ENCODE peak calls at places on chromosomes 4 and X, in nine cellular contexts. J is GM23338, P is cardiac muscle cell, W is psoas muscle, Q is uterus, R is neuronal stem cell, F is neural progenitor cell, D is heart left ventricle, K is IMR-90. N is an unnamed sample. For H3K4me1, the result is how much of the 10 kb centered on the place peaks cover.

GRCh38 chrX:1491851-1492349 is 39.2 kb upstream of the ASMTL start:
- DNase-seq in W (no peak), K (no peak), P (peak), D (no peak), F (peak), Q (no peak), J (peak), R (peak), N (no peak)

GRCh38 chrX:151954730-151955129 is 19.7 kb downstream of the GABRE start:
- DNase-seq in P (no peak), K (no peak), R (no peak), W (no peak), Q (no peak), J (no peak), F (no peak), D (no peak), N (no peak)

GRCh38 chr4:137524642-137525384 is 7.5 kb downstream of the PCDH18 start:
- DNase-seq in W (no peak), Q (no peak), D (no peak), P (peak), R (no peak), J (no peak), F (no peak), K (peak), N (no peak)

GRCh38 chrX:40173662-40174593 is 76.2 kb upstream of the BCOR start:
- DNase-seq in K (no peak), P (peak), F (peak), W (peak), J (peak), R (no peak), D (no peak), Q (peak), N (peak)

GRCh38 chr4:70629469-70630090 is 1.0 kb downstream of the ENAM start:
- DNase-seq in J (no peak), R (no peak), P (no peak), K (no peak), W (no peak), D (no peak), Q (no peak), F (no peak), N (no peak)

GRCh38 chr4:139242511-139243051 is 37.4 kb downstream of the MGARP start:
- DNase-seq in W (no peak), Q (no peak), K (peak), P (peak), R (no peak), F (no peak), J (no peak), D (no peak), N (no peak)

GRCh38 chr4:4344915-4345527 is 41.9 kb upstream of the NSG1 start:
- DNase-seq in F (no peak), P (no peak), Q (no peak), R (no peak), D (no peak), K (no peak), J (no peak), W (no peak), N (no peak)

GRCh38 chr4:82801910-82802521 is 3.4 kb upstream of the SCD5 start:
- DNase-seq in R (no peak), P (peak), K (peak), J (no peak), W (no peak), Q (no peak), D (no peak), F (no peak), N (no peak)

GRCh38 chr4:79027656-79028055 is 88.4 kb upstream of the PAQR3 start:
- DNase-seq in R (no peak), J (no peak), D (no peak), F (no peak), P (no peak), Q (no peak), K (no peak), W (no peak), N (no peak)

GRCh38 chr4:48604527-48604926 is 114.5 kb downstream of the ZAR1 start:
- DNase-seq in W (no peak), J (no peak), Q (no peak), R (no peak), D (no peak), K (no peak), F (no peak), P (no peak), N (peak)

GRCh38 chr4:3660086-3660927 is 105.9 kb upstream of the ADRA2C start:
- DNase-seq in P (no peak), W (no peak), Q (no peak), K (peak), F (peak), J (no peak), D (no peak), R (peak), N (no peak)

GRCh38 chr4:26212528-26212927 is 108.3 kb upstream of the RBPJ start:
- DNase-seq in F (no peak), W (no peak), J (no peak), R (no peak), D (no peak), K (no peak), P (no peak), Q (no peak), N (no peak)

GRCh38 chr4:6109842-6110560 is 90.3 kb downstream of the JAKMIP1 start:
- DNase-seq in J (peak), D (no peak), R (peak), W (no peak), Q (no peak), F (peak), P (no peak), K (no peak), N (no peak)

GRCh38 chr4:70586841-70587240 is 5.2 kb upstream of the AMBN start:
- DNase-seq in F (no peak), Q (no peak), W (no peak), P (no peak), R (no peak), J (no peak), K (no peak), D (no peak), N (no peak)

GRCh38 chr4:22997358-22998224 is 304.9 kb downstream of the GBA3 start:
- DNase-seq in J (no peak), R (no peak), K (no peak), W (no peak), F (no peak), Q (no peak), P (no peak), D (no peak), N (no peak)

GRCh38 chr4:6271701-6272465 is 2.2 kb downstream of the WFS1 start:
- DNase-seq in F (no peak), R (no peak), P (no peak), W (no peak), D (peak), Q (no peak), J (no peak), K (no peak), N (no peak)

GRCh38 chr4:42262701-42263490 is 110.4 kb upstream of the BEND4 start:
- DNase-seq in R (no peak), K (no peak), J (peak), P (no peak), W (no peak), Q (no peak), D (no peak), F (no peak), N (no peak)

GRCh38 chrX:15451913-15452312 is 41.2 kb downstream of the PIR start:
- DNase-seq in W (peak), Q (peak), D (peak), F (no peak), J (no peak), R (no peak), K (peak), P (peak), N (no peak)

GRCh38 chr4:147334478-147334877 is 146.4 kb upstream of the EDNRA start:
- DNase-seq in R (no peak), W (no peak), D (no peak), K (peak), J (no peak), F (no peak), P (peak), Q (no peak), N (no peak)

GRCh38 chr4:20248155-20248558 is 3.5 kb upstream of the SLIT2 start:
- DNase-seq in J (peak), D (no peak), K (peak), P (peak), Q (no peak), F (peak), W (no peak), R (peak), N (no peak)

GRCh38 chrX:149510386-149510785 is 5.3 kb upstream of the IDS start:
- DNase-seq in D (no peak), Q (no peak), P (no peak), F (peak), R (no peak), W (no peak), J (peak), K (no peak), N (no peak)

GRCh38 chrX:27808226-27808625 is 436 bp downstream of the MAGEB10 start:
- DNase-seq in J (no peak), R (no peak), K (no peak), W (no peak), F (no peak), Q (no peak), D (no peak), P (no peak), N (no peak)

GRCh38 chrX:153864101-153864500 is 21.9 kb downstream of the L1CAM start:
- DNase-seq in R (no peak), Q (no peak), D (no peak), J (no peak), P (no peak), W (no peak), F (no peak), K (no peak), N (no peak)

GRCh38 chr4:13399257-13399656 is 84.9 kb downstream of the RAB28 start:
- DNase-seq in W (no peak), J (no peak), F (no peak), P (peak), K (peak), Q (no peak), R (no peak), D (no peak), N (no peak)

GRCh38 chrX:117711774-117712173 is 404.8 kb downstream of the KLHL13 start:
- DNase-seq in K (no peak), Q (no peak), F (no peak), J (no peak), P (no peak), W (no peak), D (no peak), R (no peak), N (no peak)

GRCh38 chr4:145315828-145316227 is 135.4 kb upstream of the OTUD4 start:
- DNase-seq in Q (no peak), P (peak), R (no peak), D (no peak), K (no peak), W (no peak), J (no peak), F (no peak), N (no peak)

GRCh38 chrX:108216405-108216804 is 124.8 kb downstream of the ATG4A start:
- DNase-seq in P (peak), R (no peak), D (no peak), Q (no peak), W (no peak), K (no peak), J (no peak), F (no peak), N (no peak)
- H3K27ac ChIP-seq in P (no peak), R (no peak), D (no peak), Q (peak), W (no peak), K (no peak), J (no peak), F (no peak), N (no peak)

GRCh38 chrX:44908198-44908597 is 35.2 kb downstream of the KDM6A start:
- DNase-seq in F (no peak), W (no peak), D (no peak), R (no peak), Q (no peak), J (no peak), P (peak), K (peak), N (no peak)
- H3K4me1 ChIP-seq in F (under half), W (half or more), D (under half), R (under half), Q (under half), J (under half), P (under half), K (under half), N (under half)

GRCh38 chrX:104707042-104707441 is 141.0 kb downstream of the IL1RAPL2 start:
- DNase-seq in R (no peak), P (no peak), W (no peak), K (no peak), J (no peak), F (no peak), Q (no peak), D (no peak), N (no peak)

GRCh38 chrX:104712515-104712914 is 146.5 kb downstream of the IL1RAPL2 start:
- DNase-seq in Q (no peak), F (no peak), J (peak), W (no peak), P (no peak), D (no peak), K (no peak), R (no peak), N (no peak)

GRCh38 chrX:104707572-104707971 is 141.6 kb downstream of the IL1RAPL2 start:
- DNase-seq in D (no peak), P (no peak), R (no peak), Q (no peak), F (no peak), J (no peak), W (no peak), K (no peak), N (no peak)
- H3K27ac ChIP-seq in D (no peak), P (no peak), R (no peak), Q (no peak), F (no peak), J (no peak), W (no peak), K (no peak), N (no peak)

DNA sequence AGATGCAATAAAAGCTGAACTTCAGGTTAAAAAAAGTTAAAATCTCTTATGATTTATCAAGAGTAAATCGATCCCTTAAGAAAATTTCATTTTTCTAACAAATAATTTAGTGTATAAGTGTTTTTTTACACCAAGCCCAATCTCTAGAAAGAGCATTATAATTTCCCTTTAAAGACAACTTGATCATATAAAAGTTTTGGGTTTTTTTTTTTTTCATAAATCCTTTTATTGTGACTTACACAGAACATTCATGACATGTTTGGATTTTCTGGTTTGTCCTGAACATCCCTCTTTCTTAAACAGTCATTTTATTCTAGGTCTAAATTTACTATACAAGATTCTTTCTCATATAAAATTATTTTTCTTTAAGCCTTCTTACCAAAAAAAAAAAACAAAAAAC is 6.5 kb downstream of the ZNF721 start:
- DNase-seq in J (no peak), R (no peak), Q (no peak), K (no peak), F (no peak), P (no peak), W (no peak), D (no peak), N (no peak)
- H3K4me1 ChIP-seq in J (under half), R (under half), Q (under half), K (under half), F (under half), P (under half), W (under half), D (under half), N (under half)

GRCh38 chrX:70480660-70481018 is 36.0 kb downstream of the DLG3 start:
- DNase-seq in P (peak), D (peak), Q (peak), J (no peak), R (no peak), F (no peak), K (no peak), W (no peak), N (no peak)

GRCh38 chrX:70481424-70481823 is 36.8 kb downstream of the DLG3 start:
- DNase-seq in J (no peak), P (peak), D (no peak), R (no peak), Q (no peak), W (no peak), F (peak), K (no peak), N (no peak)

GRCh38 chrX:70478521-70478920 is 33.9 kb downstream of the DLG3 start:
- DNase-seq in D (no peak), W (no peak), F (no peak), Q (no peak), J (no peak), P (no peak), K (no peak), R (no peak), N (no peak)

GRCh38 chrX:70479197-70479969 is 34.7 kb downstream of the DLG3 start:
- DNase-seq in K (peak), P (peak), R (no peak), F (no peak), W (no peak), Q (no peak), D (no peak), J (no peak), N (no peak)

GRCh38 chrX:70479970-70480659 is 35.5 kb downstream of the DLG3 start:
- DNase-seq in P (peak), K (no peak), J (peak), D (peak), W (no peak), F (peak), R (no peak), Q (no peak), N (peak)
- H3K27ac ChIP-seq in P (peak), K (peak), J (no peak), D (peak), W (no peak), F (peak), R (peak), Q (peak), N (peak)

DNA sequence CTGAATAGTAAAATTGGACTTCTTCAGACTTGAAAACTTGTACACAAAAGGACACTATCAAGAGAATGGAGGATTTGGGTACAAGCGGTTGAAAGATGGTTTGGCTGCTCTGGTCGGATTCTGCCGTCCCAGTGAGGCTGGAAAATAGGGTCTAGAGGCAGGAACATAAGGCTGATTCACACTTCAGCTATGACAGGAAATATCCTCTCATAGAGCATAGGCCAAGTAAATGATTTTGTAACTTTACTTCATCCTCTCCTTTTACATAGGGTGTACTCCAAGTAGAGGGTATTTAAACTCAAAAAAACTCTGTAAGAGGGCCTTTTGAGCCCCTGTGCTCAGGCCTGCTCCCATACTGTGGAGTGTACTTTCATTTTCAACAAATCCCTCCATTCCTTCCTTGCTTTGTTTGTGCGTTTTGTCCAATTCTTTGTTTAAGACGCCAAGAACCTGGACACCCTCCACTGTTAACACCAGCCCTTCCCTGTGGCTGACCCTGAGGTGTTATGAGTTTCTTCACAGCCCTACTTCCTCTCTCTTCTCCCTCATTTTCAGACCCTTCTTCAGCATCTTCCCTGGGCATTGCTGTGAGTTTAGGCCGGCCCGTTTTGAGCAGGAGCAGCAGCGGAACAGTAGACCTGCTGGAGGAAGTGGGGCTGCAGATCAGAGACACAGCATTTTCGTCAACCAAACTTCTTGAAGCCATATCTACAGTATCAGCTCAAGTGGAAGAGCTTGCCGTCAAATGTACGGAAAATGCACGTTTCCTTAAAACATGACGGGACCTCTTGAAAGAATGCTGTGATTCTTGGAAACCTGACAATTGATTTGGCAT is 7.2 kb downstream of the PGAM4 start:
- DNase-seq in W (no peak), P (peak), J (no peak), R (no peak), F (no peak), D (no peak), K (peak), Q (no peak), N (no peak)
- H3K4me1 ChIP-seq in W (under half), P (under half), J (under half), R (under half), F (under half), D (under half), K (under half), Q (under half), N (under half)

DNA sequence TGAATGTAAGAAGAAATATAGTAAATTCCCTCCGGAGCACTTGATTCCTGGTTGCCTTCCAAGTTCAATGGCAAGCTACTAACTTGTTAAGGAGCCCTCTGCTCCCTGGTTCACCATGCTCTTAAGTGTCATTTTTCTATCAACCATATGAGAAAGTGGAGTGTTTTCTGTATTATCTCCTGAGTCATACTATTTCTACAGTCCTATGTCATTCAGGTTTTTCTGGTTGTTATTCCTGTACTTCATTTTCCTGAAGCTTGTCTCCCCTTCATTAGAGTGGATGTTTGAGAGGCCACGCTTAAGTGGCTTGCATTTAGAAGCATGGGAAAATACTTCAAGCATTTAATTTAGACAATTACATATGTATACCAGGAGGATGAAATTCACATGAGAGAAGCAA is 14.7 kb upstream of the EPGN start:
- DNase-seq in Q (no peak), F (no peak), P (no peak), R (no peak), K (no peak), W (no peak), D (no peak), J (no peak), N (no peak)
- H3K27ac ChIP-seq in Q (no peak), F (no peak), P (no peak), R (no peak), K (no peak), W (no peak), D (no peak), J (no peak), N (no peak)

N was measured in colonic mucosa.